ENCODE peak calls at places on chromosome 2, in four cellular contexts. Q is foreskin fibroblast, F is fibroblast of the aortic adventitia, G is AG04449. R is an unnamed sample.
A peak's percentile ranks its signal among the peaks of the same experiment; 100 is the strongest.

GRCh38 chr2:172704072-172704936 is 31.3 kb upstream of the RAPGEF4 start:
- DNase-seq in Q (peak; percentile 57), F (peak; percentile 28), G (no peak), R (peak; percentile 37)

GRCh38 chr2:155377178-155377780 is 678.8 kb downstream of the KCNJ3 start:
- DNase-seq in G (no peak), Q (peak; percentile 29), F (peak; percentile 51), R (peak; percentile 16)

GRCh38 chr2:162435676-162436075 is 91.7 kb downstream of the GCA start:
- DNase-seq in G (no peak), Q (no peak), F (no peak), R (no peak)

GRCh38 chr2:118423776-118424175 is 335.5 kb downstream of the INSIG2 start:
- DNase-seq in G (no peak), Q (no peak), F (no peak), R (no peak)

GRCh38 chr2:80592106-80592505 is 287.6 kb upstream of the LRRTM1 start:
- DNase-seq in G (no peak), Q (no peak), F (no peak), R (no peak)

GRCh38 chr2:65728477-65729180 is 296.2 kb upstream of the SPRED2 start:
- DNase-seq in F (no peak), Q (no peak), G (no peak), R (no peak)

GRCh38 chr2:233084488-233084887 is 24.3 kb downstream of the INPP5D start:
- DNase-seq in F (no peak), G (no peak), Q (no peak), R (no peak)

GRCh38 chr2:224816816-224817215 is 100.7 kb upstream of the CCDC195 start:
- DNase-seq in Q (peak; percentile 75), F (peak; percentile 82), G (no peak), R (peak; percentile 83)

GRCh38 chr2:196277002-196277401 is 105.6 kb upstream of the STK17B start:
- DNase-seq in Q (peak; percentile 68), F (peak; percentile 72), G (no peak), R (peak; percentile 19)

GRCh38 chr2:109381327-109381820 is 232.4 kb downstream of the SEPTIN10 start:
- DNase-seq in F (no peak), Q (no peak), G (no peak), R (no peak)

GRCh38 chr2:102033750-102034682 is 42.3 kb downstream of the IL1R2 start:
- DNase-seq in G (no peak), Q (peak; percentile 41), F (no peak), R (no peak)
- TF ChIP-seq CTCF in G (peak; percentile 9), Q (no peak), F (no peak), R (no peak)

GRCh38 chr2:99821572-99822369 is 320.6 kb downstream of the AFF3 start:
- DNase-seq in Q (peak; percentile 81), F (peak; percentile 39), G (no peak), R (peak; percentile 56)

GRCh38 chr2:99816908-99817307 is 325.5 kb downstream of the AFF3 start:
- DNase-seq in Q (no peak), F (no peak), G (no peak), R (no peak)

GRCh38 chr2:99821039-99821438 is 321.4 kb downstream of the AFF3 start:
- DNase-seq in F (no peak), G (no peak), Q (no peak), R (no peak)

GRCh38 chr2:99819766-99820165 is 322.6 kb downstream of the AFF3 start:
- DNase-seq in G (no peak), Q (no peak), F (no peak), R (no peak)

DNA sequence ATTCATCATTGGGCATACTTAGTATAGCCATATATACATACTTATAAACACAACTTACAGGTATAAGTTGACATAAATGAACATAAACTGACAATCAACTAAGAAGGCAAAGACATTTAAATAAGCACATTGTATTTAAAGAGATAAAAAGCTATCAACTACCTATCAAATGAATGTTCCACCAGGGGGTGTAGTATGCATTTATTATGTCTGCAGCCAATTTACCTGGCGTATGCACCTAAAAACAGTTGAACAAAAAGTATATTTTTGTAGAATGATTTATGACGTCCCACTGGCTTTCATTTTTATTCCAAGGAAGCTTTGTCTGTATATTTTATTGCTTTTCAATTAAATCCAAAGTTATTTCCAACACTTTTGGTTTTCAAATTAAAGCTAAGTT is 323.5 kb downstream of the AFF3 start:
- DNase-seq in F (peak; percentile 49), Q (peak; percentile 21), G (no peak), R (no peak)
- TF ChIP-seq CTCF in F (peak; percentile 9), Q (no peak), G (no peak), R (peak; percentile 74)

GRCh38 chr2:179354739-179355537 is 90.3 kb upstream of the SESTD1 start:
- DNase-seq in F (peak; percentile 52), G (no peak), Q (peak; percentile 24), R (no peak)
- TF ChIP-seq CTCF in F (peak; percentile 60), G (peak; percentile 23), Q (peak; percentile 17), R (peak; percentile 76)

GRCh38 chr2:127640082-127641072 is 5.6 kb upstream of the GPR17 start:
- DNase-seq in Q (peak; percentile 30), G (no peak), F (no peak), R (no peak)
- TF ChIP-seq CTCF in Q (no peak), G (peak; percentile 28), F (peak; percentile 26), R (peak; percentile 71)

GRCh38 chr2:63842149-63843061 is 709 bp downstream of the UGP2 start:
- DNase-seq in F (peak; percentile 81), G (no peak), Q (peak; percentile 87), R (peak; percentile 52)

GRCh38 chr2:63840785-63841253 is 877 bp upstream of the UGP2 start:
- DNase-seq in F (peak; percentile 96), G (peak; percentile 82), Q (peak; percentile 99), R (peak; percentile 96)

GRCh38 chr2:63840081-63840784 is 1.5 kb upstream of the UGP2 start:
- DNase-seq in F (no peak), Q (no peak), G (no peak), R (no peak)

GRCh38 chr2:63843093-63843492 is 1.4 kb downstream of the UGP2 start:
- DNase-seq in F (no peak), G (no peak), Q (no peak), R (no peak)

GRCh38 chr2:63841254-63842022 is at the start of gene UGP2:
- DNase-seq in Q (peak; percentile 98), F (peak; percentile 90), G (peak; percentile 72), R (peak; percentile 90)
- TF ChIP-seq CTCF in Q (peak; percentile 15), F (peak; percentile 43), G (peak; percentile 33), R (peak; percentile 73)

GRCh38 chr2:104804148-104804890 is 49.6 kb upstream of the POU3F3 start:
- DNase-seq in G (no peak), Q (no peak), F (no peak), R (no peak)
- TF ChIP-seq CTCF in G (peak; percentile 18), Q (no peak), F (no peak), R (no peak)

DNA sequence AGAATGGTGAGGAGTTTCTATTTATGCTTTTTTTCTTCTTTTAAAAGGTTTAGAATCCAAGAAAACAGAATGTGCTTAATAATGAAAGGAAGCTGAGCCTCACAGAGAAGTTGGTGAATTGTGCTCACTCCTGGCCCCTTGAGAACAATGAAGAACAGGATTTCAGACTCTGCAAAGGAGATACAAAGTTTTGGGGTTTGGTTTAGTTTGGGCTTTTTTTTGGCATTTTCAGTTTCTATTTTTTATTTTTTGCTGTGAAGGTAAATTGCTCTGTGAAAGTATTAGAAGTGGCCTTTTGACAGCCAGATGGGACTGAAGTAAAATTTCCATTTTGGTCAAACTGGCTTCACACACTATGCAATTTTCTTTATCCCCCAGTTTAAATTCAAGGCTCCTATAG is 247.3 kb upstream of the GYPC start:
- DNase-seq in F (no peak), G (no peak), Q (no peak), R (no peak)
- TF ChIP-seq CTCF in F (no peak), G (no peak), Q (no peak), R (no peak)

GRCh38 chr2:157574165-157574564 is 54.5 kb downstream of the ACVR1C start:
- DNase-seq in F (no peak), Q (no peak), G (no peak), R (no peak)

DNA sequence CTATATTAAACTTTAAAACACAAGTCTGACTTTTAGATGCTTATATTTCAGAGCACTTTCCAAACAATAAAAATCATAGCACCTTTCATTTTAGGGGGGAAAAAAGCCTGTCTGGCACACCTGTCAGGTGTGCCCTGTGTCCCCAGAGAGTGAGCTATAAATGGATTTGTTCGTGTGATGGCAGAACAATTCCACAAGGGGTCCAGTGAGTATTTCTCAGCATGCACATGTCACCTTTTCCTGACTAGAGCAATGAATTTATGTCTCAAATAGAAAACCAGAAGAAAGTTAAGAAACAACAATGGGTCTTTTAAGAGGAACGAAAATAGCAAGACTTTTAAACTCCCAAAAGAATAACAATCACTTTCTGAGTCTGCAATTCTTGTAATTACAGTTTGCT is 55.9 kb downstream of the ACVR1C start:
- DNase-seq in G (no peak), Q (no peak), F (no peak), R (no peak)
- TF ChIP-seq CTCF in G (no peak), Q (peak; percentile 4), F (peak; percentile 20), R (peak; percentile 53)

GRCh38 chr2:64594563-64594989 is 59.1 kb downstream of the SERTAD2 start:
- DNase-seq in F (peak; percentile 50), G (peak; percentile 14), Q (peak; percentile 49), R (peak; percentile 80)

GRCh38 chr2:64592994-64593655 is 60.6 kb downstream of the SERTAD2 start:
- DNase-seq in G (no peak), Q (peak; percentile 47), F (peak; percentile 52), R (no peak)

GRCh38 chr2:64599469-64599868 is 54.2 kb downstream of the SERTAD2 start:
- DNase-seq in Q (no peak), G (no peak), F (no peak), R (no peak)

GRCh38 chr2:64598226-64598625 is 55.5 kb downstream of the SERTAD2 start:
- DNase-seq in G (no peak), Q (no peak), F (no peak), R (no peak)

DNA sequence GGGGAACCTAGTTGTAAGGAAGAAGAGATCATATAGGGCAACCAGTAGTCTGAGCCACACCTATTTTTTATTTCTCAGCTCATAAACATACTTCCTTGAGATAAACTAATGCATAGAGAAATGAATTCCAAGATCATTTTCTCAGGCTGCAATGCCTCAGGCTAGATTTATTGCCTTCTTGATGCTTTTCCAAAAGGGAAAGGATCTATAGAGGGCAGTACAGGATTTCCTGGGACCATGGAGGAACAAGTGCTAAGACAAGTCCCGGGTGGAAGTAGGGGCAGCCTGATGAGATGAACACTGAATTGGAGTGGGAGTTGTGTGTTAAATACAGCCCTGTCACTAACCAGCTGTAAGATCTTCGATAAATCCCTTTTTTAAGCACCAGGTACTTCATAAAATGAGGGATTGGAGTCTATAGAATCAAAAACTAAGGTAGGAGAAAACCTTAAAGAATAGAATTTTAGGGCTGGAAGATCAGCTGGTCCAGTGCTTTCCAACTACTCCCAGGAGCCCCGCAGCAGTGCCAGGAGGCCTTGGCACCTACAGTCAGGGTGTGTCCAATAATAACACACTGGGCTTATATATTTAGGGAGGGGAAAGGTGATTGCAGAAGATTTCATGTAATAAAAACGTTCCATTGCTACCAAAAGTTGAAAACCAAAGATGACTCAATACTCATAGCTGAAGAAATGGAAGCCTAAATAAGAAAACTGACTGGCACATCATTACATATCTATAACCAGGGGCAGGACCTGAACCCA is 58.1 kb downstream of the SERTAD2 start:
- DNase-seq in G (no peak), F (peak; percentile 69), Q (peak; percentile 60), R (peak; percentile 23)
- TF ChIP-seq CTCF in G (peak; percentile 12), F (peak; percentile 58), Q (peak; percentile 19), R (peak; percentile 46)

GRCh38 chr2:238496756-238497609 is 70.3 kb downstream of the ASB1 start:
- DNase-seq in G (no peak), Q (no peak), F (no peak), R (no peak)
- TF ChIP-seq CTCF in G (no peak), Q (no peak), F (no peak), R (no peak)